ENCODE peak calls at places on chromosome 1, in seven cellular contexts. S is stomach, H is ovary, E is heart left ventricle, M is adrenal gland, J is transverse colon, Q is K562. Z is an unnamed sample. For H3K4me1, the result is how much of the 10 kb centered on the place peaks cover.

GRCh38 chr1:164695956-164696665 is 137.1 kb downstream of the PBX1 start:
- DNase-seq in H (no peak), M (no peak), J (no peak), S (no peak), Q (no peak), E (no peak), Z (no peak)

GRCh38 chr1:152777510-152778137 is 2.7 kb downstream of the LCE1F start:
- DNase-seq in H (no peak), E (no peak), S (no peak), M (no peak), Q (peak), J (no peak), Z (no peak)

GRCh38 chr1:210663730-210664573 is 335.2 kb downstream of the HHAT start:
- DNase-seq in M (no peak), J (no peak), E (no peak), H (no peak), Q (no peak), S (no peak), Z (no peak)

GRCh38 chr1:62398377-62398776 is 38.5 kb upstream of the USP1 start:
- DNase-seq in S (no peak), Q (no peak), H (no peak), J (no peak), M (no peak), E (no peak), Z (no peak)

GRCh38 chr1:25774921-25775774 is 24.8 kb upstream of the SELENON start:
- DNase-seq in M (no peak), H (no peak), S (no peak), J (peak), Q (no peak), E (no peak), Z (no peak)

GRCh38 chr1:155128755-155129473 is 1.2 kb downstream of the EFNA1 start:
- DNase-seq in J (peak), Q (no peak), H (peak), E (peak), M (peak), S (peak), Z (no peak)

GRCh38 chr1:33519240-33519884 is 46.9 kb downstream of the ZSCAN20 start:
- DNase-seq in J (no peak), H (no peak), Q (peak), E (no peak), S (no peak), M (no peak), Z (peak)

GRCh38 chr1:245310605-245311531 is 156.1 kb downstream of the KIF26B start:
- DNase-seq in M (no peak), Q (no peak), H (no peak), E (no peak), S (no peak), J (peak), Z (no peak)

GRCh38 chr1:160862151-160863061 is at the start of gene CD244:
- DNase-seq in S (peak), J (peak), H (no peak), E (no peak), M (no peak), Q (no peak), Z (peak)

GRCh38 chr1:100502052-100502792 is 35.7 kb upstream of the GPR88 start:
- DNase-seq in S (no peak), J (no peak), Q (no peak), M (no peak), E (no peak), H (no peak), Z (no peak)

DNA sequence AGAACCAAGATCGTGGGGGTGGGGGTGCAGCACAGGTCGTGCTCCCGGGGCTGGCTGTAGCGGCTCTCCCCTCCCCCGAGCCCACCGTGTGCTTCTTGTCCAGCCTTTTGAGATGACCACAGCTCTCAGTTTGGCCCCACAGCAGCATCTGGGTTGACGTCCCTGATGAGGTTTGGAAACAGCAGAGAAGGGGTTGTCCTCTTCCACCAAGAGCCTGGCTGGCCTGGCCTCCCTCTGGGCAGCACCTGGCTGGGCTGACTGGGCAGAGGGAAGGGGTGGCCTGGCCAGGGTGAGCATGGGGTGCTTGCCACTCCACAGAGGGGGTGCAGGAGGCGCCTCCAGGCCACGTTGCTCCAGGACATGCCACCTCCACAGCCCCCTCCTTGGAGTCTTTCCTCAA is 61.5 kb downstream of the SKI start:
- DNase-seq in H (no peak), E (no peak), S (no peak), J (no peak), M (no peak), Q (no peak), Z (no peak)
- H3K4me1 ChIP-seq in H (under half), E (half or more), S (half or more), J (under half), M (half or more), Q (under half), Z (half or more)

DNA sequence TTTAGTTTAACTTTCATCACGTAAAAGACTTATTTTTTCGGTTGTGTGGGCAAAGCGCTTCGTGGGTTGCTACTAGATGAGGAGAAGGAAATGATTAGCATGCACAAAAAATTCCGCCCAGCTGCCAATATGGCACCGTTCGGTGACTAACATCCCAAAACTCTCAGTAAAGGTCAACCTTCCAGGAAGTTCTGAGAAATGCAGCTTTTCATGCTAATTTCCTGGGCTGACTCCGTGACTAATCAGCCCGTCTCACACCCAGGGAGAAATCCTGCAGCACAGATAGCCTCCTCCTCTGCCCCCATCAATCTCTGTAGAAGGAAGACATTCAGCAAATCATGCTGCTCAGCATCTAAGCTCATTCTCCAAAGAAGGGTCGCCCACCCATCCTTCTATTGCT is 34.1 kb downstream of the TMCO4 start:
- DNase-seq in J (no peak), Q (peak), S (no peak), E (no peak), M (no peak), H (no peak), Z (no peak)
- H3K27ac ChIP-seq in J (no peak), Q (no peak), S (peak), E (no peak), M (no peak), H (no peak), Z (no peak)

GRCh38 chr1:36710008-36710407 is 227.3 kb upstream of the CSF3R start:
- DNase-seq in S (no peak), M (no peak), Q (no peak), H (no peak), J (no peak), E (no peak), Z (no peak)

GRCh38 chr1:36705629-36706028 is 222.9 kb upstream of the CSF3R start:
- DNase-seq in J (no peak), E (no peak), H (no peak), S (no peak), M (no peak), Q (peak), Z (no peak)

GRCh38 chr1:36706416-36706815 is 223.7 kb upstream of the CSF3R start:
- DNase-seq in Q (no peak), J (no peak), H (no peak), M (no peak), E (no peak), S (no peak), Z (no peak)

GRCh38 chr1:36708587-36708986 is 225.9 kb upstream of the CSF3R start:
- DNase-seq in E (no peak), Q (no peak), M (no peak), H (no peak), S (no peak), J (no peak), Z (no peak)

GRCh38 chr1:36707221-36707620 is 224.5 kb upstream of the CSF3R start:
- DNase-seq in M (no peak), J (no peak), Q (no peak), E (no peak), H (no peak), S (no peak), Z (no peak)
- TF ChIP-seq POLR2A in M (no peak), J (no peak), Q (no peak), E (no peak), H (no peak), S (no peak), Z (no peak)

GRCh38 chr1:145887631-145888030 is 2.0 kb upstream of the ANKRD35 start:
- DNase-seq in M (no peak), E (no peak), J (no peak), Q (no peak), S (no peak), H (no peak), Z (no peak)
- H3K4me1 ChIP-seq in M (under half), E (under half), J (under half), Q (under half), S (half or more), H (under half), Z (under half)

GRCh38 chr1:68278221-68278620 is 45.9 kb upstream of the WLS start:
- DNase-seq in E (no peak), J (no peak), H (no peak), S (no peak), Q (no peak), M (no peak), Z (no peak)
- H3K27ac ChIP-seq in E (no peak), J (no peak), H (no peak), S (no peak), Q (no peak), M (no peak), Z (no peak)

GRCh38 chr1:8702121-8702520 is 115.3 kb downstream of the RERE start:
- DNase-seq in J (peak), Q (peak), S (peak), M (no peak), H (no peak), E (no peak), Z (no peak)
- TF ChIP-seq POLR2A in J (peak), Q (no peak), S (no peak), M (no peak), H (no peak), E (no peak), Z (no peak)

GRCh38 chr1:169128565-169128964 is 22.1 kb downstream of the ATP1B1 start:
- DNase-seq in S (no peak), H (no peak), M (no peak), J (no peak), Q (no peak), E (no peak), Z (no peak)

GRCh38 chr1:169126335-169126734 is 19.8 kb downstream of the ATP1B1 start:
- DNase-seq in J (no peak), M (no peak), E (no peak), H (no peak), Q (no peak), S (no peak), Z (no peak)

GRCh38 chr1:169129109-169129789 is 22.8 kb downstream of the ATP1B1 start:
- DNase-seq in S (no peak), M (no peak), E (no peak), Q (no peak), H (no peak), J (no peak), Z (no peak)

GRCh38 chr1:169124459-169124858 is 18.0 kb downstream of the ATP1B1 start:
- DNase-seq in Q (no peak), M (no peak), S (no peak), E (no peak), H (no peak), J (no peak), Z (no peak)

DNA sequence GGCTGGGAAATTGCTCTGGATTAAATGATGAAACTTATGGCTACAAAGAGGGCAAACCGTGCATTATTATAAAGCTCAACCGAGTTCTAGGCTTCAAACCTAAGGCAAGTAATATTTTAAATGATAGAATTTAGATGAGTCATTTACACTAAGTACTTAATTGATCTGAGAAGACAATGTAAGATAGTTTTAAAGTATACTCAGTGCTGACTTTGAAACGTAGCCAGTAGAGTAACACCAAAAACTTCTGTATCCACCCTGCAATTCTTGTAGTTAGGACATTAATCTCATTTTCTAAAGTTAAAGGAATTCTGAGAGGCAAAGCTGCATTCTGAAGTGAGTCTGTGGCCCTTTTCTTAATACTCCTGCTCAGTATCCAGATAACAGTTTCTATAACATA is 20.8 kb downstream of the ATP1B1 start:
- DNase-seq in E (no peak), Q (no peak), H (no peak), S (no peak), J (no peak), M (no peak), Z (no peak)
- H3K4me1 ChIP-seq in E (under half), Q (under half), H (under half), S (half or more), J (under half), M (under half), Z (under half)

GRCh38 chr1:63885899-63886298 is 112.1 kb downstream of the ROR1 start:
- DNase-seq in M (no peak), H (no peak), S (no peak), Q (no peak), J (no peak), E (no peak), Z (no peak)

GRCh38 chr1:63882048-63882704 is 108.4 kb downstream of the ROR1 start:
- DNase-seq in H (no peak), E (no peak), Q (no peak), J (no peak), S (no peak), M (no peak), Z (no peak)

GRCh38 chr1:63887809-63888208 is 114.0 kb downstream of the ROR1 start:
- DNase-seq in J (no peak), E (no peak), Q (no peak), M (no peak), H (no peak), S (no peak), Z (no peak)

GRCh38 chr1:63886348-63886747 is 112.5 kb downstream of the ROR1 start:
- DNase-seq in M (no peak), Q (no peak), E (no peak), J (no peak), S (no peak), H (no peak), Z (no peak)

DNA sequence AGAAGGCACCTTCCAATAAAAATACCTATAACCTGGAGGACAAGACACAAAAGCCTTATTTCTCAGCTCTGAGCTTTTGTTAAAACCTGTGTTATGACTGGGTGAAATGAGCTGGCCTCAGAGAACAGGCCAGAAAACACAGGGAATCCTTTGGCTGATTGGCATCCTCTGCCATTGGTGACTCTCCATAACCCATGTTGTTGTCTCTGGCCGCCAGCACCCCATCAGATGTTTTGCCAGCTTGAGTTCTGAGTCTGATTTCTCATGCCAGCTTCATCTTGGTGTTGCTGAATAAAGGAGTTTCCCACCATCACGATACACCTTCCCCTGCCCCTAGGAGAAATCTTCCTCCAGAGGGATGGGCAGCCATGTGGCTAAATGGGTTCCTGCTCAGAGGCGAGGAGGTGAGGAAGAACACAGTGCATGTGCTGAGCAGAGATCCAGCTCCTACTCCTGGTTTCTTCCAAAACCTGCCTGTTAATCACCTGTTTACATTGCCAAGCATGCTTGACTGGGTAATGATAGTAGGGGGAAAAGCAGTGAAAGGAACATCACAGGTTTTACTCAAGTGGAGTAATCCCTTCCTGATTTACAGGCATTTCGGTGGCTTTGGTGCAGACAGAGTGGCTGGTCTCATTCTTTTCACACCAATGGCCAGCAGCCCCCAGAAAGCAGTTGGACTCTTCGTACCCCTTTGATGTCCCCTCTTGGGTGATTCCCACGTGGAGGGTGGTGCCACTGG is 109.8 kb downstream of the ROR1 start:
- DNase-seq in Q (no peak), M (no peak), E (no peak), S (no peak), J (no peak), H (no peak), Z (no peak)
- H3K27ac ChIP-seq in Q (no peak), M (no peak), E (no peak), S (no peak), J (no peak), H (no peak), Z (no peak)

Z was measured in esophagus muscularis mucosa.